ENCODE peak calls at places on chromosome 12, in four cellular contexts. One of them, this sample, is unnamed.
A peak's percentile ranks its signal among the peaks of the same experiment; 100 is the strongest.

GRCh38 chr12:120999191-121000120 is 16.8 kb downstream of the C12orf43 start:
- DNase-seq in right cardiac atrium: no peak
- DNase-seq in CD4-positive, alpha-beta memory T cell: no peak
- DNase-seq in A549: no peak
- DNase-seq in this sample: no peak

GRCh38 chr12:116818341-116818856 is 62.8 kb downstream of the HRK start:
- DNase-seq in right cardiac atrium: peak; percentile 72
- DNase-seq in CD4-positive, alpha-beta memory T cell: no peak
- DNase-seq in A549: no peak
- DNase-seq in this sample: no peak

GRCh38 chr12:79407671-79408622 is 282.8 kb downstream of the PAWR start:
- DNase-seq in right cardiac atrium: peak; percentile 48
- DNase-seq in CD4-positive, alpha-beta memory T cell: no peak
- DNase-seq in A549: peak; percentile 50
- DNase-seq in this sample: peak; percentile 76

GRCh38 chr12:42756841-42757661 is 167.5 kb upstream of the PRICKLE1 start:
- DNase-seq in right cardiac atrium: no peak
- DNase-seq in CD4-positive, alpha-beta memory T cell: no peak
- DNase-seq in A549: peak; percentile 44
- DNase-seq in this sample: no peak

GRCh38 chr12:42588981-42589464 is 523 bp downstream of the PRICKLE1 start:
- DNase-seq in right cardiac atrium: peak; percentile 74
- DNase-seq in CD4-positive, alpha-beta memory T cell: no peak
- DNase-seq in A549: peak; percentile 41
- DNase-seq in this sample: no peak

GRCh38 chr12:124767075-124767821 is 96.4 kb downstream of the SCARB1 start:
- DNase-seq in right cardiac atrium: peak; percentile 93
- DNase-seq in CD4-positive, alpha-beta memory T cell: peak; percentile 76
- DNase-seq in A549: peak; percentile 80
- DNase-seq in this sample: peak; percentile 24

GRCh38 chr12:113932411-113933196 is 33.5 kb downstream of the RBM19 start:
- DNase-seq in right cardiac atrium: peak; percentile 72
- DNase-seq in CD4-positive, alpha-beta memory T cell: no peak
- DNase-seq in A549: no peak
- DNase-seq in this sample: no peak

GRCh38 chr12:20376984-20377383 is 8.6 kb downstream of the PDE3A start:
- DNase-seq in right cardiac atrium: no peak
- DNase-seq in CD4-positive, alpha-beta memory T cell: no peak
- DNase-seq in A549: no peak
- DNase-seq in this sample: peak; percentile 25

GRCh38 chr12:32885831-32886230 is 10.7 kb downstream of the PKP2 start:
- DNase-seq in right cardiac atrium: no peak
- DNase-seq in CD4-positive, alpha-beta memory T cell: no peak
- DNase-seq in A549: no peak
- DNase-seq in this sample: no peak

GRCh38 chr12:121295123-121295745 is 1.3 kb downstream of the CAMKK2 start:
- DNase-seq in right cardiac atrium: no peak
- DNase-seq in CD4-positive, alpha-beta memory T cell: no peak
- DNase-seq in A549: peak; percentile 31
- DNase-seq in this sample: no peak

GRCh38 chr12:4441355-4442330 is 4.0 kb downstream of the FGF6 start:
- DNase-seq in right cardiac atrium: no peak
- DNase-seq in CD4-positive, alpha-beta memory T cell: no peak
- DNase-seq in A549: no peak
- DNase-seq in this sample: no peak

GRCh38 chr12:109428038-109428629 is 49.0 kb downstream of the KCTD10 start:
- DNase-seq in right cardiac atrium: peak; percentile 93
- DNase-seq in CD4-positive, alpha-beta memory T cell: peak; percentile 70
- DNase-seq in A549: peak; percentile 74
- DNase-seq in this sample: peak; percentile 52

GRCh38 chr12:78674311-78675085 is 190.1 kb upstream of the SYT1 start:
- DNase-seq in right cardiac atrium: no peak
- DNase-seq in CD4-positive, alpha-beta memory T cell: no peak
- DNase-seq in A549: no peak
- DNase-seq in this sample: no peak

GRCh38 chr12:26032719-26033241 is 74.3 kb downstream of the RASSF8 start:
- DNase-seq in right cardiac atrium: no peak
- DNase-seq in CD4-positive, alpha-beta memory T cell: no peak
- DNase-seq in A549: no peak
- DNase-seq in this sample: peak; percentile 20

GRCh38 chr12:52044284-52044983 is 6.8 kb upstream of the NR4A1 start:
- DNase-seq in right cardiac atrium: peak; percentile 95
- DNase-seq in CD4-positive, alpha-beta memory T cell: no peak
- DNase-seq in A549: no peak
- DNase-seq in this sample: no peak

GRCh38 chr12:15601210-15601800 is 187.9 kb downstream of the EPS8 start:
- DNase-seq in right cardiac atrium: no peak
- DNase-seq in CD4-positive, alpha-beta memory T cell: no peak
- DNase-seq in A549: peak; percentile 62
- DNase-seq in this sample: no peak

GRCh38 chr12:66984962-66985361 is 284.2 kb upstream of the CAND1 start:
- DNase-seq in right cardiac atrium: no peak
- DNase-seq in CD4-positive, alpha-beta memory T cell: no peak
- DNase-seq in A549: no peak
- DNase-seq in this sample: no peak

GRCh38 chr12:51395283-51396230 is 4.4 kb upstream of the GALNT6 start:
- DNase-seq in right cardiac atrium: no peak
- DNase-seq in CD4-positive, alpha-beta memory T cell: peak; percentile 54
- DNase-seq in A549: no peak
- DNase-seq in this sample: no peak

GRCh38 chr12:28966049-28966778 is 182.9 kb upstream of the FAR2 start:
- DNase-seq in right cardiac atrium: peak; percentile 73
- DNase-seq in CD4-positive, alpha-beta memory T cell: no peak
- DNase-seq in A549: no peak
- DNase-seq in this sample: no peak

GRCh38 chr12:75981773-75982564 is 49.6 kb downstream of the PHLDA1 start:
- DNase-seq in right cardiac atrium: no peak
- DNase-seq in CD4-positive, alpha-beta memory T cell: no peak
- DNase-seq in A549: no peak
- DNase-seq in this sample: no peak

GRCh38 chr12:104866286-104866685 is 91.8 kb downstream of the SLC41A2 start:
- DNase-seq in right cardiac atrium: no peak
- DNase-seq in CD4-positive, alpha-beta memory T cell: no peak
- DNase-seq in A549: no peak
- DNase-seq in this sample: no peak

GRCh38 chr12:78095623-78096022 is 264.9 kb downstream of the NAV3 start:
- DNase-seq in right cardiac atrium: no peak
- DNase-seq in CD4-positive, alpha-beta memory T cell: no peak
- DNase-seq in A549: no peak
- DNase-seq in this sample: no peak

DNA sequence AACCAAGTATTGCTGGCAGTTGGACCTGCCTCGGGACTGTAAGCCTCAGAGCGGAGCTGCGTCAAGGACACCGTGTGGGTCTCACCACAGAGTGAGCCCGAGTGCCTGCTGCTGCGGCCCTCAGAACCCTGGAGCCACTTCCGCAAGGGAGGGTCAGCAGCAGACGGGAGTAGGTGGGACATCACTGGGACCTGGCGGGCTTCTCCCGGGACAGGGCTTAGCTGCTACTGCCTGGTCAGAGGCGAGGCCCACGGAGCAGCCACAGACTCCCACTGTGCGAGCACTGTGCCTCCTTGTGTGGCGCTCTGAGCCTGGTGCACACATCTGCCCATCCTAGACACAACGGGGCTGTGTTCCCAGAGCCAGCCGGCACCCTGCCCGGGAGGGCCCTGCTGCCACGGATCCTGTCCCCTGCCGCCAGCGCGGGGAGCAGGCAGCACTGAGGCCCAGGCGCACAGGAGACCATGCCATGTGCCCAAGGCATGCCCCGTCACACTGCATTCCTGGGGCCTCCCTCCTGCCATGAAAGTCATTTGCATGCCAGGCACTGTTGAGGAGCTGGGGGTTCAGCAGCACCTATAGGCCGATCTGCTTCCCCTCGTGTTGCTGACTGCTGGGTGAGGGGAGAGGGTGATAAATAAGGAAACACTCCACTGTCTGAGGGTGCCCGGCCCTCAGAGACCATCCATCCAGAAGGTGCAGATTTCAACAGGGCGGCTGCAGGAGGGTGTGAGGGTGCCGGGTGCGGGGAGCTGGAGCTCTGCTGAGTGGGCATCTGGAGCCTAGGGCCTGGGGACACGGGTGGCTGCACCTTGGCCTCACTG is 10.0 kb downstream of the HIP1R start:
- DNase-seq in right cardiac atrium: peak; percentile 64
- DNase-seq in CD4-positive, alpha-beta memory T cell: no peak
- DNase-seq in A549: no peak
- DNase-seq in this sample: no peak
- H3K4me3 ChIP-seq in right cardiac atrium: no peak overlapping the region
- H3K4me3 ChIP-seq in CD4-positive, alpha-beta memory T cell: no peak overlapping the region
- H3K4me3 ChIP-seq in A549: no peak overlapping the region
- H3K4me3 ChIP-seq in this sample: no peak overlapping the region

GRCh38 chr12:27709212-27709931 is 1.3 kb upstream of the MRPS35 start:
- DNase-seq in right cardiac atrium: no peak
- DNase-seq in CD4-positive, alpha-beta memory T cell: no peak
- DNase-seq in A549: no peak
- DNase-seq in this sample: no peak
- H3K4me3 ChIP-seq in right cardiac atrium: no peak overlapping the region
- H3K4me3 ChIP-seq in CD4-positive, alpha-beta memory T cell: peak overlapping the region; percentile 78
- H3K4me3 ChIP-seq in A549: peak overlapping the region; percentile 91
- H3K4me3 ChIP-seq in this sample: peak overlapping the region; percentile 92

DNA sequence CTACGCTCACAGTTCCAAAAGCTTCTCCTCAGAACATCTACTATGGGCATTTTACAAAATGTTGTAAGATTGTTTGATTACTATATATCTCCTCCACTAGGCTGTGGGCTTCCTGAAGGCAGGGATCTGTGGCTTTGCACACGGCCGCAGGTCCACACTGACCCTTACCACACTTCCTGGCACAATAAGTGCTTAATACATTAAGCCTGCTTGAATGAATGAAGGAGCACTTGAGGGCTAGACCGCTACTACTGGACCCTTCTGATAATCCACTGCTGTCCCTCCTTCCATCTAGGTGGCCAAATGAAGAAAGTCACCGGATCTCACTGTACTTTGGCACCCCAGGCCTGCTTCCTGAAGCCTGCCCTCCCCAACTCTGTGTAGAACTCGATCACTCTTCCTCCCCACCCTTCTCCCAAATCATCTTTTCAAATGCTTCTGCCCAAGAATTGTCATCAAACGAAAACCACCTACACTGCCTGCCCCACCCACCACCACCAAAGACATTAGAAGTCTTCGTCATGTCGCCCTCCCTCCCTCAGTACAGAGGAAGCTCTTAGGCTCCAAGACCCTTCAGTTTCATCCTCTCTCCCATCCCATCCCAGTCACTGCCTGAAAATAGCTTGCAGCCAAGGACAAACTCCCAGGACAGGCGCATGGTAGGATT is 596 bp upstream of the ZBTB39 start:
- DNase-seq in right cardiac atrium: no peak
- DNase-seq in CD4-positive, alpha-beta memory T cell: no peak
- DNase-seq in A549: no peak
- DNase-seq in this sample: no peak
- H3K4me3 ChIP-seq in right cardiac atrium: peak overlapping the region; percentile 93
- H3K4me3 ChIP-seq in CD4-positive, alpha-beta memory T cell: no peak overlapping the region
- H3K4me3 ChIP-seq in A549: peak overlapping the region; percentile 99
- H3K4me3 ChIP-seq in this sample: peak overlapping the region; percentile 14

DNA sequence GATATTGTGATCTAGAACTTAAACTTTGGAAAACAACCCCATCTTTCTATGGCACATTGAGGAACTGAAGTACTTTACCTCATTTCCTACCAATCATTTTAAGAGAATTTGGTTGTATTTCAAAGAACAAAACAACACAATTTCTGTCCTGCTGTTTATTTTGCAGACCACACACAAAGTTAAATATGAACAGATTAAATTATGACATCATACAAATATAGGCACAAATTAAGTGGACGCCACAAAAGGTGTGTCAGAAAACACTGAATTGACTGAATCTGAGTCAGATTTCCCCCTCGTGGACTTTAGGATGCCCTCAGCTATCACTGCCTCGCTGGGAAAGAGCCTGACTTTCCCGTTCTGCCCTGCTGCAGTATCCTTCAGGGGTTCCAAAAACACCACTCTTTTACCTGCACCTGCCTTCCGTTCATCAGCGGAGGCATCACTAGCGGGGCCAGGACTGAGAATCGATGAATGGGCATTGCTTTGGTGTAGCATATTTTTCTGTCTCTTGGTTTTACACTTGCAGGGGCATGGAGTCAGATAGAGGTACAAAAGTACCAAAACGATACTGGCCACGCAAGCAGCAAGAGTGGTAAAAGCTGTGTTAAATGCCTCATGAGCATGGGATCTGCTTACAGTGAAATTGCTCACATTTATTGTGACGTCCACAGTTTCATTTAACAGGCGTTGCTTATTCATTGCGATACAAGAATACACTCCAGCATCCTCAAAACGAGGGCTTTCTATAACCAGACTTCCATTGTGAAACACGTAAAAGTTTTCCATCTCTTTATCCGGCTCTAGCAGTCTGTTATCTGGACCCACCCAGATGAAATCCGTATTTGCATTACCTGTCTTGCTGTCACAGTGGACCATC is 2.0 kb upstream of the PCED1B start:
- DNase-seq in right cardiac atrium: no peak
- DNase-seq in CD4-positive, alpha-beta memory T cell: no peak
- DNase-seq in A549: no peak
- DNase-seq in this sample: no peak
- H3K4me3 ChIP-seq in right cardiac atrium: no peak overlapping the region
- H3K4me3 ChIP-seq in CD4-positive, alpha-beta memory T cell: no peak overlapping the region
- H3K4me3 ChIP-seq in A549: peak overlapping the region; percentile 74
- H3K4me3 ChIP-seq in this sample: peak overlapping the region; percentile 64